ENCODE peak calls at places on chromosome X, in ten cellular contexts. One of them, this sample, is unnamed.

GRCh38 chrX:137988470-137988869 is 422.5 kb downstream of the ZIC3 start:
- DNase-seq in LHCN-M2: no peak
- DNase-seq in EH: no peak
- DNase-seq in effector CD8-positive, alpha-beta T cell: no peak
- DNase-seq in aorta: no peak
- DNase-seq in naive thymus-derived CD4-positive, alpha-beta T cell: no peak
- DNase-seq in cerebellum: no peak
- DNase-seq in left lung: no peak
- DNase-seq in Karpas-422: no peak
- DNase-seq in fibroblast of pulmonary artery: no peak
- DNase-seq in this sample: no peak

GRCh38 chrX:19785647-19786046 is 101.8 kb downstream of the SH3KBP1 start:
- DNase-seq in LHCN-M2: no peak
- DNase-seq in EH: no peak
- DNase-seq in effector CD8-positive, alpha-beta T cell: no peak
- DNase-seq in aorta: no peak
- DNase-seq in naive thymus-derived CD4-positive, alpha-beta T cell: no peak
- DNase-seq in cerebellum: no peak
- DNase-seq in left lung: no peak
- DNase-seq in Karpas-422: no peak
- DNase-seq in fibroblast of pulmonary artery: no peak
- DNase-seq in this sample: no peak

GRCh38 chrX:30302957-30303356 is 6.2 kb downstream of the NR0B1 start:
- DNase-seq in LHCN-M2: peak
- DNase-seq in EH: peak
- DNase-seq in effector CD8-positive, alpha-beta T cell: no peak
- DNase-seq in aorta: peak
- DNase-seq in naive thymus-derived CD4-positive, alpha-beta T cell: no peak
- DNase-seq in cerebellum: no peak
- DNase-seq in left lung: no peak
- DNase-seq in Karpas-422: no peak
- DNase-seq in fibroblast of pulmonary artery: no peak
- DNase-seq in this sample: peak

GRCh38 chrX:77442728-77443127 is 4.5 kb upstream of the FGF16 start:
- DNase-seq in LHCN-M2: peak
- DNase-seq in EH: peak
- DNase-seq in effector CD8-positive, alpha-beta T cell: no peak
- DNase-seq in aorta: no peak
- DNase-seq in naive thymus-derived CD4-positive, alpha-beta T cell: no peak
- DNase-seq in cerebellum: no peak
- DNase-seq in left lung: no peak
- DNase-seq in Karpas-422: no peak
- DNase-seq in fibroblast of pulmonary artery: peak
- DNase-seq in this sample: no peak

GRCh38 chrX:39133971-39134370 is 332.7 kb downstream of the MID1IP1 start:
- DNase-seq in LHCN-M2: no peak
- DNase-seq in EH: no peak
- DNase-seq in effector CD8-positive, alpha-beta T cell: no peak
- DNase-seq in aorta: no peak
- DNase-seq in naive thymus-derived CD4-positive, alpha-beta T cell: no peak
- DNase-seq in cerebellum: no peak
- DNase-seq in left lung: no peak
- DNase-seq in Karpas-422: peak
- DNase-seq in fibroblast of pulmonary artery: no peak
- DNase-seq in this sample: peak

GRCh38 chrX:22059800-22060199 is 27.7 kb downstream of the PHEX start:
- DNase-seq in LHCN-M2: no peak
- DNase-seq in EH: peak
- DNase-seq in effector CD8-positive, alpha-beta T cell: no peak
- DNase-seq in aorta: no peak
- DNase-seq in naive thymus-derived CD4-positive, alpha-beta T cell: no peak
- DNase-seq in cerebellum: no peak
- DNase-seq in left lung: no peak
- DNase-seq in Karpas-422: no peak
- DNase-seq in fibroblast of pulmonary artery: no peak
- DNase-seq in this sample: no peak

GRCh38 chrX:19987856-19988255 is 3.0 kb downstream of the BCLAF3 start:
- DNase-seq in LHCN-M2: no peak
- DNase-seq in EH: no peak
- DNase-seq in effector CD8-positive, alpha-beta T cell: no peak
- DNase-seq in aorta: no peak
- DNase-seq in naive thymus-derived CD4-positive, alpha-beta T cell: no peak
- DNase-seq in cerebellum: no peak
- DNase-seq in left lung: no peak
- DNase-seq in Karpas-422: no peak
- DNase-seq in fibroblast of pulmonary artery: no peak
- DNase-seq in this sample: no peak

GRCh38 chrX:33138677-33139249 is 72.6 kb downstream of the DMD start:
- DNase-seq in LHCN-M2: peak
- DNase-seq in EH: no peak
- DNase-seq in effector CD8-positive, alpha-beta T cell: no peak
- DNase-seq in aorta: no peak
- DNase-seq in naive thymus-derived CD4-positive, alpha-beta T cell: no peak
- DNase-seq in cerebellum: no peak
- DNase-seq in left lung: no peak
- DNase-seq in Karpas-422: no peak
- DNase-seq in fibroblast of pulmonary artery: peak
- DNase-seq in this sample: peak

GRCh38 chrX:150219374-150220185 is 143.5 kb upstream of the MAMLD1 start:
- DNase-seq in LHCN-M2: peak
- DNase-seq in EH: peak
- DNase-seq in effector CD8-positive, alpha-beta T cell: no peak
- DNase-seq in aorta: no peak
- DNase-seq in naive thymus-derived CD4-positive, alpha-beta T cell: no peak
- DNase-seq in cerebellum: no peak
- DNase-seq in left lung: no peak
- DNase-seq in Karpas-422: no peak
- DNase-seq in fibroblast of pulmonary artery: no peak
- DNase-seq in this sample: peak

GRCh38 chrX:98068210-98068609 is 1184.5 kb downstream of the RPA4 start:
- DNase-seq in LHCN-M2: no peak
- DNase-seq in EH: no peak
- DNase-seq in effector CD8-positive, alpha-beta T cell: no peak
- DNase-seq in aorta: no peak
- DNase-seq in naive thymus-derived CD4-positive, alpha-beta T cell: no peak
- DNase-seq in cerebellum: no peak
- DNase-seq in left lung: no peak
- DNase-seq in Karpas-422: no peak
- DNase-seq in fibroblast of pulmonary artery: no peak
- DNase-seq in this sample: no peak

GRCh38 chrX:154049209-154050112 is 29.8 kb upstream of the IRAK1 start:
- DNase-seq in LHCN-M2: no peak
- DNase-seq in EH: no peak
- DNase-seq in effector CD8-positive, alpha-beta T cell: no peak
- DNase-seq in aorta: no peak
- DNase-seq in naive thymus-derived CD4-positive, alpha-beta T cell: no peak
- DNase-seq in cerebellum: no peak
- DNase-seq in left lung: no peak
- DNase-seq in Karpas-422: no peak
- DNase-seq in fibroblast of pulmonary artery: no peak
- DNase-seq in this sample: no peak

GRCh38 chrX:12223650-12224049 is 85.4 kb downstream of the FRMPD4 start:
- DNase-seq in LHCN-M2: peak
- DNase-seq in EH: peak
- DNase-seq in effector CD8-positive, alpha-beta T cell: no peak
- DNase-seq in aorta: no peak
- DNase-seq in naive thymus-derived CD4-positive, alpha-beta T cell: no peak
- DNase-seq in cerebellum: no peak
- DNase-seq in left lung: no peak
- DNase-seq in Karpas-422: no peak
- DNase-seq in fibroblast of pulmonary artery: no peak
- DNase-seq in this sample: no peak

GRCh38 chrX:45353462-45353861 is 152.8 kb upstream of the DIPK2B start:
- DNase-seq in LHCN-M2: no peak
- DNase-seq in EH: peak
- DNase-seq in effector CD8-positive, alpha-beta T cell: no peak
- DNase-seq in aorta: no peak
- DNase-seq in naive thymus-derived CD4-positive, alpha-beta T cell: no peak
- DNase-seq in cerebellum: no peak
- DNase-seq in left lung: no peak
- DNase-seq in Karpas-422: no peak
- DNase-seq in fibroblast of pulmonary artery: no peak
- DNase-seq in this sample: no peak

GRCh38 chrX:31232506-31232905 is 160.7 kb upstream of the FTHL17 start:
- DNase-seq in LHCN-M2: no peak
- DNase-seq in EH: no peak
- DNase-seq in effector CD8-positive, alpha-beta T cell: no peak
- DNase-seq in aorta: no peak
- DNase-seq in naive thymus-derived CD4-positive, alpha-beta T cell: no peak
- DNase-seq in cerebellum: peak
- DNase-seq in left lung: no peak
- DNase-seq in Karpas-422: no peak
- DNase-seq in fibroblast of pulmonary artery: no peak
- DNase-seq in this sample: no peak

GRCh38 chrX:135985123-135985973 is at the start of gene SLC9A6:
- DNase-seq in LHCN-M2: peak
- DNase-seq in EH: peak
- DNase-seq in effector CD8-positive, alpha-beta T cell: peak
- DNase-seq in aorta: peak
- DNase-seq in naive thymus-derived CD4-positive, alpha-beta T cell: peak
- DNase-seq in cerebellum: peak
- DNase-seq in left lung: peak
- DNase-seq in Karpas-422: peak
- DNase-seq in fibroblast of pulmonary artery: peak
- DNase-seq in this sample: peak

GRCh38 chrX:74133156-74133796 is 170.7 kb upstream of the ZCCHC13 start:
- DNase-seq in LHCN-M2: peak
- DNase-seq in EH: peak
- DNase-seq in effector CD8-positive, alpha-beta T cell: no peak
- DNase-seq in aorta: no peak
- DNase-seq in naive thymus-derived CD4-positive, alpha-beta T cell: peak
- DNase-seq in cerebellum: peak
- DNase-seq in left lung: no peak
- DNase-seq in Karpas-422: peak
- DNase-seq in fibroblast of pulmonary artery: peak
- DNase-seq in this sample: peak

GRCh38 chrX:41435708-41436107 is 11.4 kb upstream of the NYX start:
- DNase-seq in LHCN-M2: no peak
- DNase-seq in EH: no peak
- DNase-seq in effector CD8-positive, alpha-beta T cell: no peak
- DNase-seq in aorta: no peak
- DNase-seq in naive thymus-derived CD4-positive, alpha-beta T cell: no peak
- DNase-seq in cerebellum: no peak
- DNase-seq in left lung: no peak
- DNase-seq in Karpas-422: no peak
- DNase-seq in fibroblast of pulmonary artery: no peak
- DNase-seq in this sample: no peak

GRCh38 chrX:20205927-20206708 is 60.6 kb downstream of the RPS6KA3 start:
- DNase-seq in LHCN-M2: no peak
- DNase-seq in EH: no peak
- DNase-seq in effector CD8-positive, alpha-beta T cell: no peak
- DNase-seq in aorta: no peak
- DNase-seq in naive thymus-derived CD4-positive, alpha-beta T cell: no peak
- DNase-seq in cerebellum: peak
- DNase-seq in left lung: no peak
- DNase-seq in Karpas-422: no peak
- DNase-seq in fibroblast of pulmonary artery: peak
- DNase-seq in this sample: peak